ENCODE peak calls at places on chromosomes 16 and 17, in five cellular contexts. K, A, C, Q and I are unnamed samples.

GRCh38 chr16:2874032-2874431 is 9.0 kb upstream of the FLYWCH2 start:
- DNase-seq in K (no peak), A (no peak), C (no peak), Q (no peak), I (no peak)

GRCh38 chr16:89413811-89414585 is 76.4 kb downstream of the ANKRD11 start:
- DNase-seq in K (no peak), A (peak), C (no peak), Q (no peak), I (no peak)

GRCh38 chr17:2883544-2884203 is 87.4 kb downstream of the RAP1GAP2 start:
- DNase-seq in K (peak), A (no peak), C (no peak), Q (peak), I (peak)

GRCh38 chr17:49775546-49776260 is 11.8 kb upstream of the FAM117A start:
- DNase-seq in K (no peak), A (no peak), C (no peak), Q (peak), I (no peak)

GRCh38 chr17:39082482-39082881 is 69.0 kb downstream of the PLXDC1 start:
- DNase-seq in K (peak), A (no peak), C (no peak), Q (no peak), I (no peak)

GRCh38 chr16:58306327-58306726 is 11.5 kb upstream of the PRSS54 start:
- DNase-seq in K (peak), A (no peak), C (no peak), Q (peak), I (peak)

GRCh38 chr16:87924937-87925670 is 11.2 kb downstream of the CA5A start:
- DNase-seq in K (no peak), A (no peak), C (no peak), Q (no peak), I (no peak)

GRCh38 chr17:29584452-29585079 is 4.9 kb downstream of the GIT1 start:
- DNase-seq in K (no peak), A (no peak), C (no peak), Q (no peak), I (no peak)

GRCh38 chr17:42673885-42674754 is 2.7 kb downstream of the PLEKHH3 start:
- DNase-seq in K (peak), A (peak), C (peak), Q (peak), I (peak)

GRCh38 chr17:39243155-39243554 is 17.4 kb upstream of the STAC2 start:
- DNase-seq in K (no peak), A (no peak), C (no peak), Q (no peak), I (no peak)

GRCh38 chr17:2815781-2816185 is 19.5 kb downstream of the RAP1GAP2 start:
- DNase-seq in K (no peak), A (no peak), C (no peak), Q (no peak), I (no peak)

GRCh38 chr17:63753215-63753614 is 11.6 kb upstream of the STRADA start:
- DNase-seq in K (no peak), A (no peak), C (no peak), Q (no peak), I (no peak)

GRCh38 chr17:16918443-16918842 is 53.5 kb downstream of the TNFRSF13B start:
- DNase-seq in K (no peak), A (no peak), C (no peak), Q (no peak), I (no peak)

GRCh38 chr16:57999366-57999970 is 1.0 kb downstream of the ZNF319 start:
- DNase-seq in K (peak), A (no peak), C (no peak), Q (peak), I (no peak)

GRCh38 chr16:47142469-47143328 is 1.0 kb downstream of the NETO2 start:
- DNase-seq in K (peak), A (peak), C (no peak), Q (no peak), I (peak)

GRCh38 chr17:35063514-35064223 is at the start of gene RFFL:
- DNase-seq in K (peak), A (peak), C (peak), Q (peak), I (peak)

GRCh38 chr16:27325736-27326135 is 12.0 kb downstream of the IL4R start:
- DNase-seq in K (no peak), A (no peak), C (no peak), Q (no peak), I (no peak)

GRCh38 chr16:2090819-2091721 is 43.3 kb downstream of the TSC2 start:
- DNase-seq in K (no peak), A (peak), C (peak), Q (no peak), I (no peak)

GRCh38 chr17:62070900-62071299 is 5.8 kb upstream of the MED13 start:
- DNase-seq in K (no peak), A (no peak), C (no peak), Q (no peak), I (no peak)

GRCh38 chr17:3529817-3530741 is 27.5 kb downstream of the TRPV3 start:
- DNase-seq in K (no peak), A (no peak), C (no peak), Q (peak), I (no peak)

GRCh38 chr16:30032083-30032819 is 1.2 kb upstream of the TLCD3B start:
- DNase-seq in K (peak), A (peak), C (peak), Q (peak), I (no peak)

GRCh38 chr16:75341934-75342811 is 90.7 kb upstream of the BCAR1 start:
- DNase-seq in K (peak), A (no peak), C (no peak), Q (no peak), I (no peak)

GRCh38 chr16:85524630-85525463 is 88.3 kb upstream of the GSE1 start:
- DNase-seq in K (peak), A (no peak), C (no peak), Q (peak), I (peak)

GRCh38 chr17:15453246-15453645 is 14.2 kb downstream of the CDRT4 start:
- DNase-seq in K (peak), A (no peak), C (no peak), Q (no peak), I (no peak)

GRCh38 chr17:78258323-78259229 is 27.1 kb downstream of the TMEM235 start:
- DNase-seq in K (peak), A (peak), C (no peak), Q (peak), I (no peak)

GRCh38 chr16:21645261-21645721 is 7.1 kb downstream of the IGSF6 start:
- DNase-seq in K (peak), A (no peak), C (no peak), Q (no peak), I (no peak)

DNA sequence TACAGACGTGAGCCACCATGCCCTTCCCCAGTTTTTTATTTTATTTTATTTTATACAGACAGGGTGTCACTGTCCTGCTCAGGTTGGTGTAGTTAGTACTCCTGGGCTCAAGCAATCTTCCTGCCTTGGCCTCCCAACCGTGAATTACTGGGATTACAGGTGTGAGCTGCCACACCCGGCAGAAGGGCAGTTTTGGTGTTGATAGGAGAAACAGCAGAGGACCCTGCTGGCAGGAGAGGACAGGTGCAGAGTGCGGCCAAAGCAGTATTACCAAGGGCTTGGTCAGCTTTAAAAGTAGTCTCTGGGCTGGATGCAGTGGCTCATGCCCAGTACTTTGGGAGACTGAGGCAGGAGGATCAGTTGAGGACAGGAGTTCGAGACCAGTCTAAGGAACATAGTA is 22.9 kb downstream of the FOXK2 start:
- DNase-seq in K (no peak), A (no peak), C (no peak), Q (no peak), I (no peak)
- TF ChIP-seq MAFK in K (no peak), A (no peak), C (no peak), Q (no peak), I (no peak)

DNA sequence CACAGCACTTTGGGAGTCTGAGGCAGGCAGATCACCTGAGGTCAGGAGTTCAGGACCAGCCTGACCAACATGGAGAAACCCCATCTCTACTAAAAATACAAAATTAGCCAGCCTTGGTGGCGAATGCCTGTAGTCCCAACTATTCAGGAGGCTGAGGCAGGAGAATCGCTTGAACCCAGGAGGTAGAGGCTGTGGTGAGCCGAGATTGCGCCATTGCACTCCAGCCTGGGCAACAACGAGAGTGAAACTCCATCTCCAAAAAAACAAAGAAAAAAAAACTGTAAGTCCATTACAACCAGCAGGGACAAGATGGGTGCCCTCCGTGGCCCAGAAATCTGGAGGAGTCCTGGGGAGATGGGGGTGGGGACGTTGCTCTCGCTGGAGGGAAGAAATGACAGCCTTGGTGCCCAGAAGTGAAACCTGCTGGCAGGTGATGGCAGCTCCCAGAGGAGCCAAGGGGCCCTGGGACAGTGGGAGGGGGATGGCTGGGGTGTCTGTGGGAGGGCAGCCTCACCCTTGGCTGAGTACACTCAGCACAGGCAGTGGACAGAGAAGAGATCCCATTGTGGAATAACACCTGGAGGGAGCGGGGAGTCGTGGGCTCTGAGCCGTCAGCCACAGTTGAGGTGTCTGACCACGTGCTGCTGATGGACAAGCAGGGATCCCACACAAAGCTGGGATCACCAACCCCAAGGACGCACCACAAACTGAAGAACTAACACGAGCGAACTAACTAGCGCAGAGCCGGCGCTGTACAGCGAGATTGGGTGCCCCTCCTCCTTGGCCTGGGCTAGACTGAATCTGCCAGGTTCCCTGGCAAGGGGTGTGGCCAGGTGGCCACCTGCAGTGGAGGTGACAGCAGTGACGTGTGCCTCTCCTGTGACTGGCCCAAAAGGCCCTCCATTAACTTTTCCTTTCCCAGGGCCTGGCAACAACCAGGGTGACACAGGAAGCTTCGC is 46.9 kb upstream of the BAHCC1 start:
- DNase-seq in K (no peak), A (no peak), C (no peak), Q (no peak), I (no peak)
- TF ChIP-seq MAFK in K (no peak), A (no peak), C (no peak), Q (no peak), I (no peak)

DNA sequence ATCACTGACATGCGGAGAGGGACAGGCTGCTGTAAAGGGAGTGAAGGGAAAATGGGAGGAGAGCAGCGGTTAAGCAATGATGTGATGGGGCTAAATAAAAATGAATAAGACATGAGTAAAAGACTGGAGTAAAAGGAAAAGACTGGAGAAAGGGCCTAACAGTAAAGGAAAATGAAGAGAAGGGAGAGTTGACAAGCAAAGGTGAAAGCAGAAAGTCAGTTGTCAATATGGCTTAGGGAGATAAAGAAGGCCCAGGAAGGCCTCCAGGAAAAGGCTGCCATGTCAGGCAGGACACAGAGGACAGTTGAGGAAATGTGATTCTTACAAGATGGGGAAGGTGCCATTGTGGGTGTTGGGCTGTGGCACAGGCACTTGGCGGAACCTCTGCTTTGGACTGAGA is 98.9 kb upstream of the AMZ2 start:
- DNase-seq in K (no peak), A (no peak), C (peak), Q (no peak), I (no peak)
- TF ChIP-seq MAFK in K (no peak), A (no peak), C (no peak), Q (no peak), I (no peak)

DNA sequence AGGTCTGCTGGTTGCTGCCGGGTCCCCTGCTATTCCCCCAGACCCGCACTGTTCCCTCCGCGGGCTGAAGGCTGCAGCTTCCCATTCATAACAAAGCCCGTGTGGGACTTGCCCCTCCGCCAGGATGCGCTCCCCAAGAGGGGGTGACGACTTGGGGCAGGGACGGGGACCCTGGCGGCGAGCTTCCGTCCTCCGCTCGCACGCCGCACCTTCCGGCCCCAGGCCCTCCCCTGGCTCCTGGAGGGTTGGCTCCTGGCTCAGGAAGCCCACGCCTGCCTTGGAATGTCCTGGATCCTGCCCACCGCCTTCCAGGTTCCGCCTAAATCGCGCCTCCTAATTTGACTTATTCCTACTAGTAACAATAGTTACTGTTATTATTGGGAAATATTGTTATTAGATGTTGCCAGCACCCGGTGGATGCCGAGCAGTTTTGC is 1.1 kb upstream of the TFAP4 start:
- DNase-seq in K (peak), A (no peak), C (peak), Q (peak), I (peak)
- TF ChIP-seq MAFK in K (no peak), A (no peak), C (no peak), Q (no peak), I (no peak)

DNA sequence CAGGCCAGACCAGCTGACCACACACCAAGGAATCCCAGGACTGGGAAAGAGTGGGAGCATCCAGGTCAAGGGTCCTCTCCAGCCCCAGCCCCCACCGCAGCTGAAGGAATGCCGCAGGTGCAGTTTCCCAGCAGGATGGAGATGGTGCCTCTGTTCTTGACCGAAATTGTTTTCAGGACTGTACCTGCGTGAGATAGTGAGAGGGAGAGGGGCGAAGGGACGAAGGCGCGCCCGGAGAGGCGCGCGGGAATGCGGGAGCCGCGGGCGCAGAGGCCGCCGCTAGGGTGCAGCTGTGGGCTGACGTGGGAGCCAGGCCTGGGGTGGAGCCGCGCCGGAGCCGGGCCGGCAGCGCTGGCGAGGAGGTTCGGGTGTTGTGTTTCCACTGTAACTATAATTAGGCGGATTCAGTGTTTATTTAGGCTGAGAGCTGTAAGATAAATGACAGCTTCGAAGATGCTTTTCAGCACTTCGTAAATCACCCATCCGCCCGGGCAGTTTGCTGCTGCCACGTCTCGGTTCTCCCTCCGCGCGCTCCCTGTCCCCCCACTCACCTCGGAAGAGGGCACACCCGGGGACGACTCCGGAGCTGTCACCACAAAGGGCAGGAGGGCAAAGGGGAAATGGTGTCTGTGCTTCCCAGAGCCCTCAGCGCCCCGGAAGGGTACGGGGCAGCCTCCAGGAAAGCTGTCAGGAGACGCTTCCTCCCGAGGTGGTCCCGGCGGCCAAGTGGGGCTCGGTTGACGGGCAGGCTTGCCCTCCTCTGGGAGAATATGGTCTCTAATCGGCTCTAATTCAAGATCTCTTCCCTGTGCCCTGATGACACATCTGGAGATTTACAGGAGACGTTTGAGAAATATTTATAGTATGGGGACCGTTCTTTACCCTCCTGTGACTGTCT is 38.2 kb downstream of the HOXB1 start:
- DNase-seq in K (peak), A (peak), C (peak), Q (no peak), I (peak)
- TF ChIP-seq MAFK in K (no peak), A (no peak), C (no peak), Q (no peak), I (no peak)

DNA sequence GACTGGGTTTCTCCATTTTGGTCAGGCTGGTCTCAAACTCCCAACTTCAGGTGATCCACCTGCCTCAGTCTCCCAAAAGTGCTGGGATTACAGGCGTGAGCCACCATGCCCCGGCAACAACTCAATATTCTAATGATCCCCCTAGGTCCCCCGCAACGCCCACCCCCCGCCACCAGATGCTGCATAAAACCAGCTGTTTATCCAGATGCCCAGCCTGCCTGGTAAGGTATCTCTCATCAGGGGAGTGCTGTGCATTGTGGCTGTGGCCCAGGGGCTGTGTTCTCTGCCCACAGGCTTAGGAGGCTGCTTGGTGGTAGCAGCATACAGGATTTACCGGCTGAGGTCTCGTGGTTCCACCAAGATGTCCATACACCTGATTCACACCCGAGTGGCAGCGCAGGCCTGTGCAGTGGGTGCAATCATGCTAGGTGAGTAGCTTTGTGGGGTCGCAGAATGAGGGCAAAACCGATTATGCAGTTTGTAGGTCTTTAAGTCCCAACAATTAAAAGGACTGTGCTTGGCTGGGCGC is 1.3 kb downstream of the HIGD1B start:
- DNase-seq in K (no peak), A (no peak), C (no peak), Q (no peak), I (no peak)
- TF ChIP-seq MAFK in K (no peak), A (no peak), C (no peak), Q (no peak), I (no peak)

DNA sequence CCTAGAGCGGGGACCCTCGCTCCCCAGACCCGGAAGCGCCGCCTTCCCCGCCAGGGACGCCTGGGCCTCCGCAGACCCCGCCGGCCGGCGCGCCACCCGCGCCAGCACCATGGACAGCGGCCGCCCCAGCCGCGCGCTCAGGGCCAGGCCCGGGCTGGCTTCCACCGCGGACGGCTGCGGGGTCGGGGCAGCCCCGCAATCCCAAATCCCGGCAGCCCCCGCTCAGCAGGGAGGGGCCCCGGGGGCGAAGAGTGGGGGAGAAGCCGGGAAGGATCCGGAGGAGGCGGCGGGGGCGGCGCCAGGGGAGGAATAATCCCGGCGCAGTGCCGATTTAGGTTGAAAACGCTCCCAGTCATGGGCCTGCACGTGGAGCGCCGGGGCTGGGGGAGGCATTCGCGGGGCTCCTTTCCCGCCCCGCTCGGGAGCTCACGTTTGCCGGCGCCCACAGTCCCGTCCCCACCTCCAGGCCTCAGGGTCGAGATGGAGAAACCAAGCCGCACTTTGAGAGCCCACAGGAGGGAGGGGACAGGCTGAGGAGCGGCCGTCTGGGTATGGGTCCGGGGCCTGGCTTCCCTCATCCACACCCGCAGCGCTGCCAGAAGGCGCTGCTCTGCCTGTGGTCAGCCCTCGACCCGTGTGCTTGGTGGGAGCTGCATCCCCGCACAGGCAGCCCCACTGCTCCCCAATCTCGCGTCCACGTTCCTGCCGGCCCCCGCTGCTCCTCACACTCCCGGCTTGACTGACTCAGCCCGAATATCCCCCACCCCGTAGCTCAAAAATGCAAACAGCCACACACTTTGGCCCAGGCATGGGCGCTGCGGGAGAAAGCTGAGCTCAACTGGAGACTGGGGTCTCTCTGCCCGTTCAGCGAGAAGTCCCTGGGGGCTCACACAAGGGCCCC is 4.7 kb downstream of the FBXL16 start:
- DNase-seq in K (no peak), A (peak), C (peak), Q (no peak), I (no peak)
- TF ChIP-seq MAFK in K (no peak), A (no peak), C (no peak), Q (no peak), I (no peak)